ENCODE peak calls at places on chromosomes 13 and 19, in five cellular contexts. One of them, this sample, is unnamed.

GRCh38 chr13:109989686-109990085 is 203.3 kb upstream of the IRS2 start:
- DNase-seq in astrocyte of the spinal cord: peak; percentile 39
- DNase-seq in heart right ventricle: no peak
- DNase-seq in cardiac fibroblast: peak; percentile 31
- DNase-seq in ovary: no peak
- DNase-seq in this sample: no peak

GRCh38 chr19:34757441-34757840 is 15.6 kb downstream of the ZNF599 start:
- DNase-seq in cardiac fibroblast: no peak
- DNase-seq in astrocyte of the spinal cord: no peak
- DNase-seq in heart right ventricle: no peak
- DNase-seq in ovary: no peak
- DNase-seq in this sample: no peak

GRCh38 chr13:93476175-93476574 is 249.6 kb downstream of the GPC6 start:
- DNase-seq in heart right ventricle: no peak
- DNase-seq in ovary: no peak
- DNase-seq in astrocyte of the spinal cord: peak; percentile 77
- DNase-seq in cardiac fibroblast: peak; percentile 70
- DNase-seq in this sample: no peak

GRCh38 chr13:78047151-78047550 is 128.5 kb upstream of the EDNRB start:
- DNase-seq in ovary: no peak
- DNase-seq in astrocyte of the spinal cord: no peak
- DNase-seq in heart right ventricle: no peak
- DNase-seq in cardiac fibroblast: no peak
- DNase-seq in this sample: no peak

GRCh38 chr13:21657538-21657937 is 13.3 kb upstream of the FGF9 start:
- DNase-seq in heart right ventricle: no peak
- DNase-seq in astrocyte of the spinal cord: peak; percentile 56
- DNase-seq in ovary: no peak
- DNase-seq in cardiac fibroblast: no peak
- DNase-seq in this sample: no peak

GRCh38 chr19:48308695-48309586 is 16.4 kb upstream of the EMP3 start:
- DNase-seq in cardiac fibroblast: peak; percentile 46
- DNase-seq in heart right ventricle: no peak
- DNase-seq in ovary: no peak
- DNase-seq in astrocyte of the spinal cord: no peak
- DNase-seq in this sample: no peak

GRCh38 chr13:73989244-73989843 is 144.9 kb downstream of the KLF12 start:
- DNase-seq in cardiac fibroblast: no peak
- DNase-seq in ovary: no peak
- DNase-seq in astrocyte of the spinal cord: no peak
- DNase-seq in heart right ventricle: no peak
- DNase-seq in this sample: no peak

GRCh38 chr13:112873851-112874750 is 94.9 kb upstream of the MCF2L start:
- DNase-seq in cardiac fibroblast: peak; percentile 72
- DNase-seq in astrocyte of the spinal cord: peak; percentile 54
- DNase-seq in heart right ventricle: peak; percentile 79
- DNase-seq in ovary: peak; percentile 85
- DNase-seq in this sample: peak; percentile 80

GRCh38 chr13:27493981-27494380 is 43.6 kb upstream of the MTIF3 start:
- DNase-seq in astrocyte of the spinal cord: no peak
- DNase-seq in heart right ventricle: no peak
- DNase-seq in cardiac fibroblast: peak; percentile 8
- DNase-seq in ovary: no peak
- DNase-seq in this sample: no peak

GRCh38 chr19:54209058-54209747 is 8.5 kb downstream of the RPS9 start:
- DNase-seq in astrocyte of the spinal cord: no peak
- DNase-seq in cardiac fibroblast: no peak
- DNase-seq in heart right ventricle: no peak
- DNase-seq in ovary: peak; percentile 62
- DNase-seq in this sample: no peak

GRCh38 chr19:867855-868457 is 8.5 kb downstream of the CFD start:
- DNase-seq in heart right ventricle: no peak
- DNase-seq in ovary: no peak
- DNase-seq in astrocyte of the spinal cord: no peak
- DNase-seq in cardiac fibroblast: no peak
- DNase-seq in this sample: no peak

GRCh38 chr19:33498391-33499000 is 23.1 kb downstream of the PEPD start:
- DNase-seq in astrocyte of the spinal cord: no peak
- DNase-seq in ovary: no peak
- DNase-seq in cardiac fibroblast: no peak
- DNase-seq in heart right ventricle: no peak
- DNase-seq in this sample: no peak

GRCh38 chr19:35120492-35120891 is 4.9 kb downstream of the FXYD3 start:
- DNase-seq in ovary: no peak
- DNase-seq in astrocyte of the spinal cord: peak; percentile 59
- DNase-seq in cardiac fibroblast: peak; percentile 34
- DNase-seq in heart right ventricle: no peak
- DNase-seq in this sample: no peak

GRCh38 chr13:114031631-114032030 is 57.8 kb upstream of the C13orf46 start:
- DNase-seq in cardiac fibroblast: no peak
- DNase-seq in astrocyte of the spinal cord: no peak
- DNase-seq in heart right ventricle: no peak
- DNase-seq in ovary: no peak
- DNase-seq in this sample: no peak

GRCh38 chr19:7013678-7014077 is 7.6 kb downstream of the MBD3L2B start:
- DNase-seq in astrocyte of the spinal cord: no peak
- DNase-seq in cardiac fibroblast: peak; percentile 7
- DNase-seq in ovary: no peak
- DNase-seq in heart right ventricle: no peak
- DNase-seq in this sample: no peak

GRCh38 chr13:24083722-24084421 is 76.6 kb upstream of the SPATA13 start:
- DNase-seq in ovary: no peak
- DNase-seq in astrocyte of the spinal cord: no peak
- DNase-seq in cardiac fibroblast: no peak
- DNase-seq in heart right ventricle: no peak
- DNase-seq in this sample: no peak

GRCh38 chr19:49875801-49876421 is 1.2 kb downstream of the AKT1S1 start:
- DNase-seq in astrocyte of the spinal cord: peak; percentile 56
- DNase-seq in ovary: peak; percentile 87
- DNase-seq in heart right ventricle: peak; percentile 72
- DNase-seq in cardiac fibroblast: peak; percentile 60
- DNase-seq in this sample: peak; percentile 64

GRCh38 chr13:30796833-30797601 is 61.7 kb downstream of the ALOX5AP start:
- DNase-seq in ovary: no peak
- DNase-seq in heart right ventricle: no peak
- DNase-seq in cardiac fibroblast: peak; percentile 18
- DNase-seq in astrocyte of the spinal cord: peak; percentile 39
- DNase-seq in this sample: no peak

GRCh38 chr19:2840794-2841790 is at the start of gene ZNF555:
- DNase-seq in heart right ventricle: peak; percentile 100
- DNase-seq in cardiac fibroblast: peak; percentile 99
- DNase-seq in ovary: peak; percentile 99
- DNase-seq in astrocyte of the spinal cord: peak; percentile 99
- DNase-seq in this sample: peak; percentile 100
- TF ChIP-seq CTCF in heart right ventricle: peak; percentile 62
- TF ChIP-seq CTCF in cardiac fibroblast: peak; percentile 27
- TF ChIP-seq CTCF in ovary: peak; percentile 25
- TF ChIP-seq CTCF in astrocyte of the spinal cord: peak; percentile 39
- TF ChIP-seq CTCF in this sample: peak; percentile 72

GRCh38 chr19:2926341-2927031 is 18.3 kb downstream of the ZNF77 start:
- DNase-seq in ovary: no peak
- DNase-seq in astrocyte of the spinal cord: no peak
- DNase-seq in heart right ventricle: no peak
- DNase-seq in cardiac fibroblast: no peak
- DNase-seq in this sample: no peak
- TF ChIP-seq CTCF in ovary: no peak
- TF ChIP-seq CTCF in astrocyte of the spinal cord: no peak
- TF ChIP-seq CTCF in heart right ventricle: no peak
- TF ChIP-seq CTCF in cardiac fibroblast: no peak
- TF ChIP-seq CTCF in this sample: no peak

GRCh38 chr19:5356428-5356827 is 15.8 kb upstream of the PTPRS start:
- DNase-seq in heart right ventricle: no peak
- DNase-seq in cardiac fibroblast: no peak
- DNase-seq in astrocyte of the spinal cord: no peak
- DNase-seq in ovary: no peak
- DNase-seq in this sample: no peak
- TF ChIP-seq CTCF in heart right ventricle: no peak
- TF ChIP-seq CTCF in cardiac fibroblast: no peak
- TF ChIP-seq CTCF in astrocyte of the spinal cord: no peak
- TF ChIP-seq CTCF in ovary: no peak
- TF ChIP-seq CTCF in this sample: no peak

GRCh38 chr19:18045307-18046013 is 37.5 kb downstream of the ARRDC2 start:
- DNase-seq in ovary: no peak
- DNase-seq in astrocyte of the spinal cord: no peak
- DNase-seq in cardiac fibroblast: no peak
- DNase-seq in heart right ventricle: no peak
- DNase-seq in this sample: no peak
- TF ChIP-seq CTCF in ovary: no peak
- TF ChIP-seq CTCF in astrocyte of the spinal cord: no peak
- TF ChIP-seq CTCF in cardiac fibroblast: no peak
- TF ChIP-seq CTCF in heart right ventricle: no peak
- TF ChIP-seq CTCF in this sample: no peak

GRCh38 chr13:20305587-20305986 is 73.5 kb upstream of the GJB6 start:
- DNase-seq in heart right ventricle: no peak
- DNase-seq in cardiac fibroblast: no peak
- DNase-seq in astrocyte of the spinal cord: no peak
- DNase-seq in ovary: no peak
- DNase-seq in this sample: no peak
- TF ChIP-seq CTCF in heart right ventricle: no peak
- TF ChIP-seq CTCF in cardiac fibroblast: no peak
- TF ChIP-seq CTCF in astrocyte of the spinal cord: no peak
- TF ChIP-seq CTCF in ovary: no peak
- TF ChIP-seq CTCF in this sample: no peak

GRCh38 chr19:4448147-4448985 is 9.2 kb downstream of the UBXN6 start:
- DNase-seq in astrocyte of the spinal cord: no peak
- DNase-seq in cardiac fibroblast: no peak
- DNase-seq in ovary: no peak
- DNase-seq in heart right ventricle: no peak
- DNase-seq in this sample: no peak

GRCh38 chr19:4447327-4448146 is 10.1 kb downstream of the UBXN6 start:
- DNase-seq in astrocyte of the spinal cord: no peak
- DNase-seq in ovary: no peak
- DNase-seq in cardiac fibroblast: no peak
- DNase-seq in heart right ventricle: no peak
- DNase-seq in this sample: no peak

GRCh38 chr19:4449826-4450075 is 7.8 kb downstream of the UBXN6 start:
- DNase-seq in ovary: no peak
- DNase-seq in cardiac fibroblast: no peak
- DNase-seq in astrocyte of the spinal cord: no peak
- DNase-seq in heart right ventricle: no peak
- DNase-seq in this sample: no peak

GRCh38 chr19:4446801-4447200 is 10.8 kb downstream of the UBXN6 start:
- DNase-seq in astrocyte of the spinal cord: no peak
- DNase-seq in heart right ventricle: no peak
- DNase-seq in cardiac fibroblast: no peak
- DNase-seq in ovary: no peak
- DNase-seq in this sample: no peak

GRCh38 chr19:4449022-4449825 is 8.4 kb downstream of the UBXN6 start:
- DNase-seq in astrocyte of the spinal cord: no peak
- DNase-seq in ovary: peak; percentile 55
- DNase-seq in cardiac fibroblast: no peak
- DNase-seq in heart right ventricle: peak; percentile 80
- DNase-seq in this sample: peak; percentile 85
- TF ChIP-seq CTCF in astrocyte of the spinal cord: no peak
- TF ChIP-seq CTCF in ovary: no peak
- TF ChIP-seq CTCF in cardiac fibroblast: no peak
- TF ChIP-seq CTCF in heart right ventricle: no peak
- TF ChIP-seq CTCF in this sample: peak; percentile 46

DNA sequence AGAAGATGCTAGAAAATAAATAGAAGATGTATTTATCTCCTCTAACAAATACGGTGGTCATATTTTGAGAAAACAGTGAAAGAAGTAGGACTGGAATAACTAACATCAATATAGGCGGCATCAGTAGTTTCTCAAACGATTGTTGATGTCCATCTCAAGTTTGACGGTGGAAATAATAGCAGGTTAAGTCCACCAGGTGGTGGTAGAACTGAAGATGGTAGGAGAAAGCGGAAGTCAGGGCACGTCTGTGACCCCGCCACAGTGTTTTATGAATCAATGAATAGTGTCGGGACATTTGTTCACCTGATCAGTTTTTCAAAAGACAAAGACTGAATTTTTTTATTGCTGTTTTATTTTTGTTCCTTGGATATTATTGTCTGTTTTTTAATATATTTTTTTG is 706.4 kb upstream of the SLC10A2 start:
- DNase-seq in astrocyte of the spinal cord: no peak
- DNase-seq in cardiac fibroblast: no peak
- DNase-seq in ovary: no peak
- DNase-seq in heart right ventricle: no peak
- DNase-seq in this sample: no peak
- TF ChIP-seq CTCF in astrocyte of the spinal cord: peak; percentile 10
- TF ChIP-seq CTCF in cardiac fibroblast: no peak
- TF ChIP-seq CTCF in ovary: no peak
- TF ChIP-seq CTCF in heart right ventricle: no peak
- TF ChIP-seq CTCF in this sample: no peak

DNA sequence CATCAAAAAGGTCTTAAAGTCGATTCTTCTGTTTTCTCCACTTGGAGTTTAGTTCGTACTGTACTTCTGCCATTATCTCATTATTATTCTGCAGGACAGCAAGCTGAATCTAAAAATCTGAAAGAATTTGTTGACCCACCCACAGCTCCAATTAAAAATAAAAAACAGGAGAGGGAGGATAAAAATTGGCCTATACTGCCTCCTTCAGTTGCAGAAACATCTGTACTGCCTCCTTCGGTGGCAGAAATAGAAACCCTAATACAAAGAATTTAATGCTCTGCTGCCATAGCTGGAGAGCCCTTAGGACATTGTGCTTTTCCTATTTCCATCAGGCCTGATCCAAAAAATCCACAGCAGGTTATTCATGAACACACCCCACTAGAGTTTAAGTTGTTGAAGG is 9.8 kb downstream of the ZNF350 start:
- DNase-seq in ovary: no peak
- DNase-seq in heart right ventricle: no peak
- DNase-seq in astrocyte of the spinal cord: no peak
- DNase-seq in cardiac fibroblast: no peak
- DNase-seq in this sample: no peak
- TF ChIP-seq CTCF in ovary: no peak
- TF ChIP-seq CTCF in heart right ventricle: no peak
- TF ChIP-seq CTCF in astrocyte of the spinal cord: no peak
- TF ChIP-seq CTCF in cardiac fibroblast: no peak
- TF ChIP-seq CTCF in this sample: no peak

DNA sequence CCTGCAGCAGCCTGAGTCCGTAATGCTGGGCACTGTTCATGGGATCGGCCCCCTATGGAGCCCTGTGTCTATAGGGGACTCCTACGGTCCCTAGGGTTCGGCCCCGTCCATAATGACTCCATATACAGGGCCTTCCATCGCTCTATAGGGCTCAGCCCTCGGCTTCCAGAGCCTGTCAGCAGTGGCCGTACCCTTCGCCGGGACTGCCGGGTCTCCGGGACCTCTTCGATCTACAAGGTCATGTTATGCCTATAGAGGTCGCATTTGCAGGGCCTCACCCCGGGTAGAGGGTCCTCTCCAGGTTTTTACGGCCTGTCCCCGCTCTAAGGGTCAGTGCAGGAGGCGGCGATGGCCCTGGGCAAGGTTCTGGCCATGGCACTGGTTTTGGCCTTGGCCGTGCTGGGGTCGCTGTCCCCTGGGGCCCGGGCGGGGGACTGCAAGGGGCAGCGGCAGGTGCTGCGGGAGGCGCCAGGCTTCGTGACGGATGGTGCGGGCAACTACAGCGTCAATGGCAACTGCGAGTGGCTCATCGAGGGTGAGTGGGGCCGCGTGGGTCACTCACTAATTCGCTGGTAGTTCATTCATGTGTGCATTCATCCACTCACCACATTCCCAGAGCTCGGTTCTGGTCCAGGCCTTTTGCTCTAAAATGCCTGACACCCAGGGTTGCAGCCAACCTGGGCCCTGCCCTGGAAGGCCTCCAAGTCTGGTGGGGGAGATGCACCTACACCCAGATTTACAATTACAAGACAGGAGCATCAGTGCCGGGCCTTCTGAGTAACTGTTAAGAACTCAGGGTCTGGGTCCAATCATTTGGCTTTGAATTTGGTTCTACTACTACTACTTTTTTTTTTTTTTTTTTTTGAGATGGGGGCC is 699 bp downstream of the MEGF8 start:
- DNase-seq in astrocyte of the spinal cord: no peak
- DNase-seq in ovary: peak; percentile 56
- DNase-seq in heart right ventricle: no peak
- DNase-seq in cardiac fibroblast: no peak
- DNase-seq in this sample: peak; percentile 38
- TF ChIP-seq CTCF in astrocyte of the spinal cord: no peak
- TF ChIP-seq CTCF in ovary: no peak
- TF ChIP-seq CTCF in heart right ventricle: no peak
- TF ChIP-seq CTCF in cardiac fibroblast: no peak
- TF ChIP-seq CTCF in this sample: no peak

This sample was measured in left ventricle myocardium inferior.